ENCODE peak calls at places on chromosomes 1 and 21, in five cellular contexts. I is AG08396; C is COR-L47; D is NCI-H1092; T is Jurkat, Clone E6-1. U is an unnamed sample.

GRCh38 chr1:85566890-85567289 is 13.7 kb upstream of the CCN1 start:
- DNase-seq in I (no peak), C (no peak), D (no peak), T (no peak), U (no peak)

GRCh38 chr1:51088474-51088873 is 13.6 kb upstream of the C1orf185 start:
- DNase-seq in I (no peak), C (no peak), D (no peak), T (no peak), U (no peak)

GRCh38 chr1:87478231-87478630 is 149.6 kb downstream of the LMO4 start:
- DNase-seq in I (no peak), C (peak), D (no peak), T (no peak), U (no peak)

GRCh38 chr1:101174722-101175121 is 62.1 kb upstream of the S1PR1 start:
- DNase-seq in I (peak), C (no peak), D (no peak), T (no peak), U (no peak)

GRCh38 chr1:26434161-26434752 is 2.1 kb downstream of the DHDDS start:
- DNase-seq in I (no peak), C (no peak), D (no peak), T (no peak), U (no peak)

GRCh38 chr1:17347769-17348592 is 24.0 kb upstream of the PADI6 start:
- DNase-seq in I (peak), C (no peak), D (no peak), T (no peak), U (no peak)

GRCh38 chr1:228851196-228851595 is 115.9 kb downstream of the RHOU start:
- DNase-seq in I (no peak), C (no peak), D (no peak), T (no peak), U (no peak)

GRCh38 chr1:75953461-75953860 is 21.3 kb upstream of the ASB17 start:
- DNase-seq in I (no peak), C (no peak), D (no peak), T (no peak), U (no peak)

GRCh38 chr1:167631987-167632680 is 2.1 kb downstream of the RCSD1 start:
- DNase-seq in I (no peak), C (no peak), D (no peak), T (peak), U (no peak)

GRCh38 chr1:44293761-44294315 is 61.2 kb downstream of the ERI3 start:
- DNase-seq in I (no peak), C (no peak), D (peak), T (no peak), U (peak)

GRCh38 chr21:45572783-45573451 is 30.7 kb upstream of the SLC19A1 start:
- DNase-seq in I (no peak), C (no peak), D (no peak), T (no peak), U (no peak)

GRCh38 chr21:45296638-45297037 is 8.9 kb upstream of the POFUT2 start:
- DNase-seq in I (no peak), C (no peak), D (no peak), T (no peak), U (no peak)

GRCh38 chr1:204376919-204377799 is 17.4 kb upstream of the PLEKHA6 start:
- DNase-seq in I (no peak), C (no peak), D (no peak), T (no peak), U (no peak)

GRCh38 chr21:34202553-34203332 is 129.4 kb downstream of the MRPS6 start:
- DNase-seq in I (no peak), C (no peak), D (no peak), T (no peak), U (peak)

GRCh38 chr1:178344513-178345077 is 152.2 kb downstream of the CLEC20A start:
- DNase-seq in I (peak), C (no peak), D (no peak), T (peak), U (peak)

GRCh38 chr1:1013922-1014617 is 773 bp downstream of the ISG15 start:
- DNase-seq in I (no peak), C (no peak), D (no peak), T (no peak), U (peak)

GRCh38 chr21:23402929-23403520 is 2204.3 kb downstream of the MRPL39 start:
- DNase-seq in I (no peak), C (peak), D (no peak), T (no peak), U (peak)

GRCh38 chr1:246275036-246275435 is 232.0 kb downstream of the SMYD3 start:
- DNase-seq in I (no peak), C (no peak), D (no peak), T (no peak), U (no peak)

GRCh38 chr1:224852901-224853568 is 76.4 kb upstream of the DNAH14 start:
- DNase-seq in I (peak), C (peak), D (no peak), T (peak), U (peak)

GRCh38 chr21:14737922-14738321 is 191.8 kb upstream of the SAMSN1 start:
- DNase-seq in I (no peak), C (peak), D (no peak), T (peak), U (no peak)